ENCODE peak calls at places on chromosomes 13 and 19, in seven cellular contexts. W is GM18507; Q is stimulated activated CD4-positive, alpha-beta T cell treated with anti-CD3 and anti-CD28 coated beads, Interleukin-4, amount 100 ng/mL, for 24 hours; J is NCI-H2107; Z is DMS79 treated with DMSO at 0.1 percent for 48 hours; A is heart right ventricle; H is stomach. C is an unnamed sample.

GRCh38 chr13:34462843-34463242 is 479.2 kb upstream of the NBEA start:
- DNase-seq in W (no peak), Q (no peak), J (no peak), Z (no peak), A (peak), H (peak), C (no peak)

GRCh38 chr19:2331601-2332246 is 3.2 kb downstream of the SPPL2B start:
- DNase-seq in W (no peak), Q (no peak), J (no peak), Z (peak), A (peak), H (no peak), C (no peak)

GRCh38 chr19:9939301-9939913 is 3.1 kb upstream of the OLFM2 start:
- DNase-seq in W (no peak), Q (no peak), J (no peak), Z (no peak), A (no peak), H (no peak), C (no peak)

GRCh38 chr19:29576043-29576442 is 30.0 kb upstream of the POP4 start:
- DNase-seq in W (no peak), Q (peak), J (no peak), Z (no peak), A (no peak), H (no peak), C (no peak)

GRCh38 chr19:50891253-50891625 is 18.0 kb downstream of the KLK2 start:
- DNase-seq in W (no peak), Q (no peak), J (no peak), Z (no peak), A (no peak), H (no peak), C (no peak)

GRCh38 chr19:10946964-10947657 is 13.7 kb upstream of the SMARCA4 start:
- DNase-seq in W (no peak), Q (no peak), J (no peak), Z (no peak), A (no peak), H (no peak), C (no peak)

GRCh38 chr19:39409207-39409885 is 2.7 kb downstream of the ZFP36 start:
- DNase-seq in W (no peak), Q (peak), J (peak), Z (peak), A (peak), H (peak), C (peak)

GRCh38 chr19:34474233-34474989 is 7.1 kb upstream of the WTIP start:
- DNase-seq in W (no peak), Q (no peak), J (no peak), Z (no peak), A (no peak), H (no peak), C (no peak)

GRCh38 chr13:113002206-113002821 is 33.3 kb downstream of the MCF2L start:
- DNase-seq in W (no peak), Q (no peak), J (peak), Z (peak), A (no peak), H (no peak), C (no peak)

GRCh38 chr19:47039239-47039874 is 9.1 kb downstream of the TMEM160 start:
- DNase-seq in W (no peak), Q (no peak), J (no peak), Z (no peak), A (no peak), H (no peak), C (no peak)

GRCh38 chr19:35089554-35089953 is 26.1 kb upstream of the FXYD3 start:
- DNase-seq in W (no peak), Q (no peak), J (no peak), Z (no peak), A (no peak), H (no peak), C (no peak)

GRCh38 chr19:32719611-32720059 is at the start of gene TDRD12:
- DNase-seq in W (no peak), Q (no peak), J (no peak), Z (no peak), A (peak), H (no peak), C (no peak)

GRCh38 chr13:25679154-25679553 is 307.4 kb downstream of the ATP8A2 start:
- DNase-seq in W (no peak), Q (no peak), J (no peak), Z (no peak), A (no peak), H (no peak), C (no peak)

GRCh38 chr19:28961772-28962500 is 251.0 kb downstream of the UQCRFS1 start:
- DNase-seq in W (no peak), Q (no peak), J (no peak), Z (no peak), A (no peak), H (no peak), C (no peak)

GRCh38 chr13:36887758-36888521 is 32.1 kb downstream of the SMAD9 start:
- DNase-seq in W (no peak), Q (no peak), J (no peak), Z (no peak), A (no peak), H (no peak), C (no peak)

GRCh38 chr13:65724261-65724660 is 1505.9 kb downstream of the PCDH9 start:
- DNase-seq in W (no peak), Q (no peak), J (no peak), Z (no peak), A (no peak), H (no peak), C (no peak)

GRCh38 chr19:35345671-35346111 is 2.0 kb upstream of the FFAR1 start:
- DNase-seq in W (no peak), Q (no peak), J (no peak), Z (no peak), A (no peak), H (no peak), C (no peak)

GRCh38 chr13:114147803-114148520 is 15.5 kb upstream of the RASA3 start:
- DNase-seq in W (no peak), Q (no peak), J (no peak), Z (no peak), A (no peak), H (no peak), C (no peak)

GRCh38 chr19:1063030-1063908 is 3.7 kb upstream of the ARHGAP45 start:
- DNase-seq in W (no peak), Q (peak), J (no peak), Z (no peak), A (no peak), H (no peak), C (no peak)

GRCh38 chr13:50410921-50411712 is 395.9 kb downstream of the KCNRG start:
- DNase-seq in W (no peak), Q (no peak), J (no peak), Z (no peak), A (no peak), H (no peak), C (no peak)

GRCh38 chr19:39104104-39104708 is 20.0 kb downstream of the ACP7 start:
- DNase-seq in W (no peak), Q (no peak), J (no peak), Z (no peak), A (no peak), H (no peak), C (no peak)

GRCh38 chr13:89899302-89900103 is 1448.0 kb upstream of the MIR17HG start:
- DNase-seq in W (no peak), Q (no peak), J (no peak), Z (no peak), A (no peak), H (no peak), C (peak)

GRCh38 chr13:106277483-106278154 is 257.8 kb downstream of the EFNB2 start:
- DNase-seq in W (no peak), Q (no peak), J (no peak), Z (no peak), A (peak), H (no peak), C (no peak)